ENCODE peak calls at places on chromosomes 13 and 19, in eight cellular contexts. One of them, this sample, is unnamed.
A peak's percentile ranks its signal among the peaks of the same experiment; 100 is the strongest.

GRCh38 chr13:94478913-94479312 is 569 bp downstream of the DCT start:
- DNase-seq in brain microvascular endothelial cell: no peak
- DNase-seq in lung: no peak
- DNase-seq in Jurkat, Clone E6-1: no peak
- DNase-seq in stomach: no peak
- DNase-seq in AG04450: no peak
- DNase-seq in keratinocyte: no peak
- DNase-seq in heart left ventricle: no peak
- DNase-seq in this sample: no peak

GRCh38 chr13:23618341-23618740 is 48.1 kb downstream of the TNFRSF19 start:
- DNase-seq in stomach: no peak
- DNase-seq in heart left ventricle: no peak
- DNase-seq in Jurkat, Clone E6-1: no peak
- DNase-seq in keratinocyte: no peak
- DNase-seq in AG04450: peak; percentile 85
- DNase-seq in brain microvascular endothelial cell: peak; percentile 99
- DNase-seq in lung: no peak
- DNase-seq in this sample: no peak

GRCh38 chr19:46606681-46607440 is 5.7 kb downstream of the CALM3 start:
- DNase-seq in stomach: no peak
- DNase-seq in AG04450: no peak
- DNase-seq in Jurkat, Clone E6-1: no peak
- DNase-seq in lung: no peak
- DNase-seq in heart left ventricle: peak; percentile 14
- DNase-seq in keratinocyte: no peak
- DNase-seq in brain microvascular endothelial cell: no peak
- DNase-seq in this sample: no peak

GRCh38 chr13:21637296-21637695 is 33.3 kb upstream of the MICU2 start:
- DNase-seq in keratinocyte: peak; percentile 95
- DNase-seq in brain microvascular endothelial cell: peak; percentile 18
- DNase-seq in stomach: peak; percentile 82
- DNase-seq in AG04450: no peak
- DNase-seq in heart left ventricle: no peak
- DNase-seq in lung: peak; percentile 89
- DNase-seq in Jurkat, Clone E6-1: no peak
- DNase-seq in this sample: no peak

GRCh38 chr19:38683393-38684077 is 36.1 kb downstream of the ACTN4 start:
- DNase-seq in keratinocyte: peak; percentile 97
- DNase-seq in brain microvascular endothelial cell: peak; percentile 95
- DNase-seq in stomach: peak; percentile 86
- DNase-seq in AG04450: no peak
- DNase-seq in Jurkat, Clone E6-1: no peak
- DNase-seq in heart left ventricle: peak; percentile 46
- DNase-seq in lung: peak; percentile 91
- DNase-seq in this sample: peak; percentile 88

GRCh38 chr19:36489920-36490415 is 607 bp upstream of the ZNF566 start:
- DNase-seq in lung: no peak
- DNase-seq in AG04450: peak; percentile 84
- DNase-seq in stomach: peak; percentile 76
- DNase-seq in Jurkat, Clone E6-1: peak; percentile 92
- DNase-seq in heart left ventricle: peak; percentile 86
- DNase-seq in keratinocyte: peak; percentile 75
- DNase-seq in brain microvascular endothelial cell: peak; percentile 96
- DNase-seq in this sample: peak; percentile 83

GRCh38 chr13:40680659-40681323 is 14.3 kb upstream of the FOXO1 start:
- DNase-seq in lung: no peak
- DNase-seq in heart left ventricle: no peak
- DNase-seq in brain microvascular endothelial cell: no peak
- DNase-seq in keratinocyte: no peak
- DNase-seq in AG04450: no peak
- DNase-seq in Jurkat, Clone E6-1: no peak
- DNase-seq in stomach: no peak
- DNase-seq in this sample: no peak

GRCh38 chr13:90105881-90106496 is 1241.5 kb upstream of the MIR17HG start:
- DNase-seq in keratinocyte: no peak
- DNase-seq in AG04450: no peak
- DNase-seq in heart left ventricle: no peak
- DNase-seq in stomach: no peak
- DNase-seq in brain microvascular endothelial cell: peak; percentile 2
- DNase-seq in lung: no peak
- DNase-seq in Jurkat, Clone E6-1: no peak
- DNase-seq in this sample: no peak

GRCh38 chr13:62483774-62484173 is 1068.1 kb upstream of the PCDH20 start:
- DNase-seq in stomach: no peak
- DNase-seq in lung: no peak
- DNase-seq in heart left ventricle: no peak
- DNase-seq in AG04450: no peak
- DNase-seq in Jurkat, Clone E6-1: no peak
- DNase-seq in brain microvascular endothelial cell: no peak
- DNase-seq in keratinocyte: no peak
- DNase-seq in this sample: no peak

GRCh38 chr13:30071890-30072817 is 221.7 kb upstream of the UBL3 start:
- DNase-seq in AG04450: no peak
- DNase-seq in keratinocyte: no peak
- DNase-seq in stomach: peak; percentile 92
- DNase-seq in Jurkat, Clone E6-1: no peak
- DNase-seq in lung: peak; percentile 58
- DNase-seq in heart left ventricle: no peak
- DNase-seq in brain microvascular endothelial cell: no peak
- DNase-seq in this sample: no peak

GRCh38 chr19:55384576-55385235 is 614 bp upstream of the TMEM238 start:
- DNase-seq in heart left ventricle: no peak
- DNase-seq in brain microvascular endothelial cell: no peak
- DNase-seq in stomach: no peak
- DNase-seq in Jurkat, Clone E6-1: peak; percentile 35
- DNase-seq in AG04450: no peak
- DNase-seq in lung: peak; percentile 46
- DNase-seq in keratinocyte: no peak
- DNase-seq in this sample: no peak

GRCh38 chr19:44846455-44847143 is 502 bp downstream of the NECTIN2 start:
- DNase-seq in keratinocyte: no peak
- DNase-seq in lung: no peak
- DNase-seq in stomach: no peak
- DNase-seq in Jurkat, Clone E6-1: no peak
- DNase-seq in heart left ventricle: peak; percentile 51
- DNase-seq in AG04450: no peak
- DNase-seq in brain microvascular endothelial cell: peak; percentile 16
- DNase-seq in this sample: peak; percentile 84

GRCh38 chr13:50617134-50617721 is 226.3 kb downstream of the DLEU7 start:
- DNase-seq in stomach: no peak
- DNase-seq in AG04450: no peak
- DNase-seq in lung: no peak
- DNase-seq in keratinocyte: peak; percentile 7
- DNase-seq in heart left ventricle: no peak
- DNase-seq in Jurkat, Clone E6-1: no peak
- DNase-seq in brain microvascular endothelial cell: peak; percentile 61
- DNase-seq in this sample: no peak

GRCh38 chr19:55345818-55346724 is 6.4 kb downstream of the KMT5C start:
- DNase-seq in AG04450: no peak
- DNase-seq in stomach: peak; percentile 51
- DNase-seq in keratinocyte: no peak
- DNase-seq in Jurkat, Clone E6-1: no peak
- DNase-seq in heart left ventricle: peak; percentile 34
- DNase-seq in brain microvascular endothelial cell: no peak
- DNase-seq in lung: no peak
- DNase-seq in this sample: no peak

GRCh38 chr13:106986033-106986484 is 418.1 kb upstream of the ARGLU1 start:
- DNase-seq in keratinocyte: no peak
- DNase-seq in brain microvascular endothelial cell: peak; percentile 1
- DNase-seq in stomach: no peak
- DNase-seq in AG04450: no peak
- DNase-seq in heart left ventricle: no peak
- DNase-seq in Jurkat, Clone E6-1: no peak
- DNase-seq in lung: no peak
- DNase-seq in this sample: no peak

GRCh38 chr13:98780451-98780850 is 28.0 kb upstream of the SLC15A1 start:
- DNase-seq in stomach: no peak
- DNase-seq in AG04450: no peak
- DNase-seq in heart left ventricle: no peak
- DNase-seq in Jurkat, Clone E6-1: no peak
- DNase-seq in brain microvascular endothelial cell: no peak
- DNase-seq in lung: no peak
- DNase-seq in keratinocyte: no peak
- DNase-seq in this sample: no peak

GRCh38 chr13:57716295-57716694 is 84.8 kb downstream of the PCDH17 start:
- DNase-seq in AG04450: no peak
- DNase-seq in brain microvascular endothelial cell: no peak
- DNase-seq in stomach: no peak
- DNase-seq in Jurkat, Clone E6-1: no peak
- DNase-seq in heart left ventricle: no peak
- DNase-seq in keratinocyte: no peak
- DNase-seq in lung: peak; percentile 39
- DNase-seq in this sample: no peak

GRCh38 chr19:33647146-33647545 is 25.4 kb downstream of the CHST8 start:
- DNase-seq in brain microvascular endothelial cell: no peak
- DNase-seq in stomach: peak; percentile 5
- DNase-seq in heart left ventricle: no peak
- DNase-seq in lung: no peak
- DNase-seq in AG04450: no peak
- DNase-seq in keratinocyte: no peak
- DNase-seq in Jurkat, Clone E6-1: no peak
- DNase-seq in this sample: peak; percentile 29

GRCh38 chr19:54336893-54337857 is 1.8 kb downstream of the LILRA4 start:
- DNase-seq in stomach: no peak
- DNase-seq in heart left ventricle: no peak
- DNase-seq in AG04450: no peak
- DNase-seq in lung: no peak
- DNase-seq in brain microvascular endothelial cell: no peak
- DNase-seq in Jurkat, Clone E6-1: no peak
- DNase-seq in keratinocyte: no peak
- DNase-seq in this sample: peak; percentile 50

GRCh38 chr13:93146584-93147292 is 79.9 kb upstream of the GPC6 start:
- DNase-seq in brain microvascular endothelial cell: peak; percentile 93
- DNase-seq in Jurkat, Clone E6-1: no peak
- DNase-seq in stomach: no peak
- DNase-seq in AG04450: peak; percentile 37
- DNase-seq in heart left ventricle: no peak
- DNase-seq in lung: no peak
- DNase-seq in keratinocyte: no peak
- DNase-seq in this sample: no peak

GRCh38 chr19:16078759-16079707 is 2.7 kb downstream of the TPM4 start:
- DNase-seq in stomach: peak; percentile 70
- DNase-seq in lung: peak; percentile 56
- DNase-seq in Jurkat, Clone E6-1: peak; percentile 98
- DNase-seq in brain microvascular endothelial cell: peak; percentile 94
- DNase-seq in AG04450: peak; percentile 95
- DNase-seq in heart left ventricle: peak; percentile 81
- DNase-seq in keratinocyte: peak; percentile 82
- DNase-seq in this sample: no peak
- H3K4me3 ChIP-seq in stomach: peak overlapping the region; percentile 98
- H3K4me3 ChIP-seq in lung: peak overlapping the region; percentile 26
- H3K4me3 ChIP-seq in Jurkat, Clone E6-1: peak overlapping the region; percentile 99
- H3K4me3 ChIP-seq in brain microvascular endothelial cell: peak overlapping the region; percentile 92
- H3K4me3 ChIP-seq in AG04450: peak overlapping the region; percentile 89
- H3K4me3 ChIP-seq in heart left ventricle: peak overlapping the region; percentile 98
- H3K4me3 ChIP-seq in keratinocyte: peak overlapping the region; percentile 95
- H3K4me3 ChIP-seq in this sample: peak overlapping the region; percentile 98

DNA sequence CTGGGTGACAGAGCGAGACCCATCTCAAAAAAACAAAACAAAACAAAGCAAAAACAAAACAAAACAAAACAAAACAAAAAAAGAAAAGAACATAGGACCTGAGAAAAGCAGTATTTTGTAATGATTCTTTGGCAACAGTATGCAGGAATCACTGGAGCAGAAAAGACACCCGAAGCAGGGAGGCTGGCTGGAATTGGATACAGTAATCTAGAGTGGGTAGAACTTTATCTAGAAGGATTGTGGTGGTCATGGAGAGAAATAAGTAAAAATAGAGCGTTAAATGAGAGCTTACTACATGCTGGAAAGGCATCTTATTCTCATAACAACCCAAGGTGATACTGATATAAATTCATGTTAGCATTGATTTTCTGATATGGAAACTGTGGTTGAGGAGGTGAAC is 51.2 kb downstream of the KLF5 start:
- DNase-seq in brain microvascular endothelial cell: no peak
- DNase-seq in heart left ventricle: no peak
- DNase-seq in lung: no peak
- DNase-seq in keratinocyte: no peak
- DNase-seq in Jurkat, Clone E6-1: no peak
- DNase-seq in stomach: no peak
- DNase-seq in AG04450: no peak
- DNase-seq in this sample: no peak
- H3K4me3 ChIP-seq in brain microvascular endothelial cell: no peak overlapping the region
- H3K4me3 ChIP-seq in heart left ventricle: no peak overlapping the region
- H3K4me3 ChIP-seq in lung: no peak overlapping the region
- H3K4me3 ChIP-seq in keratinocyte: no peak overlapping the region
- H3K4me3 ChIP-seq in Jurkat, Clone E6-1: no peak overlapping the region
- H3K4me3 ChIP-seq in stomach: no peak overlapping the region
- H3K4me3 ChIP-seq in AG04450: no peak overlapping the region
- H3K4me3 ChIP-seq in this sample: no peak overlapping the region

GRCh38 chr13:75518439-75519088 is 19.1 kb downstream of the COMMD6 start:
- DNase-seq in lung: no peak
- DNase-seq in keratinocyte: no peak
- DNase-seq in heart left ventricle: no peak
- DNase-seq in AG04450: no peak
- DNase-seq in stomach: no peak
- DNase-seq in brain microvascular endothelial cell: no peak
- DNase-seq in Jurkat, Clone E6-1: no peak
- DNase-seq in this sample: no peak

DNA sequence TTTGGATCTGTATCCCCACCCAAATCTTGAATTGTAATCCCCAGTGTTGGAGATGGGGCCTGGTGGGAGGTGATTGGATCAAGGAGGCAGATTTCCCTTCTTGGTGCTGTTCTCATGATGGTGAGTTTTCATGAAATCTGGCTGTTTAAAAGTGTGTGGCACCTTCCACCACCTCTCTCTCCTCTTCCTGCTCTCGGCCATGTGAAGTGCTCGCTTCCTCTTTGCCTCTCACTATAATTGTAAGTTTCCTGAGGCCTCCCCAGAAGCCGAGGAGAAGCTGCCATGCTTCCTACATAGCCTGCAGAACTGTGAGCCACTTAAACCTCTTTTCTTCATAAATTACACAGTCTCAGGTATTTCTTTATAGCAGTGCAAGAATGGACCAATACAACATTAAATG is 15.7 kb downstream of the COMMD6 start:
- DNase-seq in AG04450: no peak
- DNase-seq in lung: no peak
- DNase-seq in keratinocyte: no peak
- DNase-seq in brain microvascular endothelial cell: no peak
- DNase-seq in stomach: no peak
- DNase-seq in heart left ventricle: no peak
- DNase-seq in Jurkat, Clone E6-1: no peak
- DNase-seq in this sample: no peak
- H3K4me3 ChIP-seq in AG04450: no peak overlapping the region
- H3K4me3 ChIP-seq in lung: no peak overlapping the region
- H3K4me3 ChIP-seq in keratinocyte: no peak overlapping the region
- H3K4me3 ChIP-seq in brain microvascular endothelial cell: no peak overlapping the region
- H3K4me3 ChIP-seq in stomach: no peak overlapping the region
- H3K4me3 ChIP-seq in heart left ventricle: no peak overlapping the region
- H3K4me3 ChIP-seq in Jurkat, Clone E6-1: no peak overlapping the region
- H3K4me3 ChIP-seq in this sample: no peak overlapping the region

DNA sequence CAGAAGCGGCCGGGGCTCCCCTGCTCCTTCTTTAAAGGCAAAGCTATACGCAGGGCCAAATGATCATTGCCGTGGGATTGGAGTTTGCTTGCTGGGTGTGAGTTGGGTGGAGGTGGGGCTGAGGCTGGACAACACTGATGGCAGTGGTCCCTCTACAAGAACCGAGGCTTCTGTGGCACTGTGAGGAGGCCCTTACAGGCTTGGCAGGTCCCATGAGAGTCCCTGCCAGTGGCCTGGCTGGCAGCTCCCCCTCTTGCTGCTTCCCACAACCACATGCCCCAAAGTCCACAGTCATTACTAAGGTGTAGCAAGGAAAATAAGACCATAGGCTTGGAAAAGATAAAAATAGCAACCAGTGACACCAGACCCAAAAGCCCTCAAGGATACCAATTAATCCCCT is 98.4 kb downstream of the ANKRD10 start:
- DNase-seq in lung: no peak
- DNase-seq in brain microvascular endothelial cell: no peak
- DNase-seq in keratinocyte: no peak
- DNase-seq in heart left ventricle: no peak
- DNase-seq in AG04450: no peak
- DNase-seq in Jurkat, Clone E6-1: no peak
- DNase-seq in stomach: no peak
- DNase-seq in this sample: no peak
- H3K4me3 ChIP-seq in lung: no peak overlapping the region
- H3K4me3 ChIP-seq in brain microvascular endothelial cell: no peak overlapping the region
- H3K4me3 ChIP-seq in keratinocyte: no peak overlapping the region
- H3K4me3 ChIP-seq in heart left ventricle: no peak overlapping the region
- H3K4me3 ChIP-seq in AG04450: no peak overlapping the region
- H3K4me3 ChIP-seq in Jurkat, Clone E6-1: no peak overlapping the region
- H3K4me3 ChIP-seq in stomach: no peak overlapping the region
- H3K4me3 ChIP-seq in this sample: no peak overlapping the region